ENCODE peak calls at places on chromosomes 6 and 20, in nine cellular contexts. M, D, Q, N, B, V, X, C and L are unnamed samples. For H3K36me3, the result is how much of the 10 kb centered on the place peaks cover.

GRCh38 chr6:97361286-97361685 is 78.3 kb upstream of the MMS22L start:
- DNase-seq in D (no peak), X (peak), C (no peak), B (no peak), Q (no peak), M (no peak), N (no peak), V (no peak), L (peak)

GRCh38 chr6:122995930-122996796 is at the start of gene CLVS2:
- DNase-seq in V (peak), X (peak), D (peak), B (no peak), C (no peak), M (peak), Q (peak), N (no peak), L (no peak)

GRCh38 chr6:62707156-62707555 is 421.1 kb upstream of the KHDRBS2 start:
- DNase-seq in Q (no peak), X (no peak), D (no peak), B (no peak), C (no peak), M (no peak), V (no peak), N (no peak), L (no peak)

GRCh38 chr20:31707994-31708744 is 14.5 kb downstream of the BCL2L1 start:
- DNase-seq in N (peak), V (no peak), B (no peak), D (peak), Q (peak), X (no peak), M (no peak), C (peak), L (no peak)

GRCh38 chr6:170605860-170606259 is 21.4 kb upstream of the PDCD2 start:
- DNase-seq in M (no peak), C (no peak), Q (no peak), V (no peak), B (no peak), D (no peak), X (no peak), N (no peak), L (no peak)

GRCh38 chr6:44284867-44285266 is 14.6 kb downstream of the TMEM151B start:
- DNase-seq in X (no peak), M (no peak), B (no peak), D (no peak), V (no peak), C (no peak), N (no peak), Q (no peak), L (no peak)

GRCh38 chr6:17132967-17133366 is 31.1 kb downstream of the STMND1 start:
- DNase-seq in Q (no peak), M (no peak), N (no peak), B (no peak), V (no peak), X (no peak), D (no peak), C (no peak), L (no peak)

GRCh38 chr20:60600036-60600435 is 641.8 kb downstream of the CDH26 start:
- DNase-seq in M (no peak), B (no peak), D (no peak), Q (no peak), X (no peak), N (no peak), C (no peak), V (no peak), L (no peak)

GRCh38 chr20:53070714-53071392 is 98.7 kb downstream of the TSHZ2 start:
- DNase-seq in D (no peak), V (no peak), B (no peak), Q (no peak), X (peak), N (peak), C (no peak), M (no peak), L (no peak)

GRCh38 chr6:114945392-114945791 is 602.6 kb upstream of the HS3ST5 start:
- DNase-seq in X (no peak), N (no peak), C (no peak), B (no peak), D (no peak), V (no peak), M (no peak), Q (no peak), L (no peak)

GRCh38 chr6:3259491-3259958 is 778 bp downstream of the PSMG4 start:
- DNase-seq in X (peak), D (no peak), B (no peak), C (no peak), V (peak), M (peak), N (peak), Q (peak), L (peak)

GRCh38 chr6:7528565-7528964 is 12.9 kb upstream of the DSP start:
- DNase-seq in M (peak), C (no peak), V (no peak), N (no peak), Q (no peak), D (no peak), B (no peak), X (peak), L (no peak)

GRCh38 chr6:54907316-54907715 is 60.7 kb downstream of the FAM83B start:
- DNase-seq in Q (no peak), B (no peak), C (no peak), M (no peak), X (no peak), N (peak), D (no peak), V (no peak), L (no peak)

GRCh38 chr6:110414669-110415296 is 592 bp downstream of the DDO start:
- DNase-seq in B (no peak), M (no peak), V (no peak), D (no peak), C (no peak), Q (no peak), X (no peak), N (peak), L (no peak)

GRCh38 chr6:127971386-127971785 is 70.5 kb upstream of the THEMIS start:
- DNase-seq in V (no peak), X (no peak), D (no peak), B (no peak), Q (no peak), C (no peak), M (no peak), N (no peak), L (no peak)
- H3K36me3 ChIP-seq in V (under half), X (under half), D (half or more), B (under half), Q (half or more), C (under half), M (under half), N (under half), L (under half)

GRCh38 chr20:41242352-41242751 is 75.2 kb downstream of the ZHX3 start:
- DNase-seq in M (no peak), N (peak), V (no peak), B (no peak), X (no peak), D (no peak), Q (no peak), C (no peak), L (no peak)
- H3K36me3 ChIP-seq in M (under half), N (under half), V (under half), B (under half), X (under half), D (under half), Q (under half), C (under half), L (under half)

DNA sequence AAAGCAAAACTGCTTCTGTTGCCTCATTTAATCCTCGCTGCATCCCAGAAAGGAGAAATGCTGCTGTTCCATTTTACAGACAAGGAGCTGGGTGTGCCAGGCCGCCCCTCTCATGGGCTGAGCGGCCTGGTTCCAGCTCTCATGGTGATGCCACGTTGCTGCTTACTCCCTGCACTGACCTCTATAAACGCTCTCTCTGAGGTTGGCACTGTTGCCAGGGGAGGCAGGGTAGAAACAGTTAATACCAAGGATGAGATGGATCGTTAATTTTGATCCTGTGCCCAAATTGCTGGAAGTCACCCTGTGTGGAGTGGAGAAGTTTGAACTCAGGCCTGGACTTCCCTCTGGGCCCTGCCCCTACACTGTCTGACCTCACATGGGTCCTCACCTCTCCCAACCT is 25.6 kb downstream of the SIRPA start:
- DNase-seq in Q (no peak), X (no peak), N (no peak), M (no peak), B (no peak), C (no peak), V (peak), D (no peak), L (no peak)
- H3K36me3 ChIP-seq in Q (under half), X (under half), N (under half), M (under half), B (under half), C (under half), V (under half), D (half or more), L (under half)

GRCh38 chr6:124961468-124961783 is 811 bp upstream of the RNF217 start:
- DNase-seq in C (no peak), N (no peak), B (no peak), X (no peak), M (no peak), V (no peak), D (no peak), Q (no peak), L (no peak)

GRCh38 chr6:124961784-124962611 is at the start of gene RNF217:
- DNase-seq in N (peak), M (peak), C (peak), V (peak), Q (peak), D (peak), B (peak), X (peak), L (peak)

GRCh38 chr6:124963416-124964083 is 1.3 kb downstream of the RNF217 start:
- DNase-seq in V (no peak), N (peak), M (no peak), X (peak), D (no peak), Q (no peak), B (no peak), C (no peak), L (no peak)

GRCh38 chr6:124964084-124964763 is 2.0 kb downstream of the RNF217 start:
- DNase-seq in B (peak), M (no peak), Q (no peak), N (peak), X (peak), C (no peak), D (no peak), V (no peak), L (no peak)

DNA sequence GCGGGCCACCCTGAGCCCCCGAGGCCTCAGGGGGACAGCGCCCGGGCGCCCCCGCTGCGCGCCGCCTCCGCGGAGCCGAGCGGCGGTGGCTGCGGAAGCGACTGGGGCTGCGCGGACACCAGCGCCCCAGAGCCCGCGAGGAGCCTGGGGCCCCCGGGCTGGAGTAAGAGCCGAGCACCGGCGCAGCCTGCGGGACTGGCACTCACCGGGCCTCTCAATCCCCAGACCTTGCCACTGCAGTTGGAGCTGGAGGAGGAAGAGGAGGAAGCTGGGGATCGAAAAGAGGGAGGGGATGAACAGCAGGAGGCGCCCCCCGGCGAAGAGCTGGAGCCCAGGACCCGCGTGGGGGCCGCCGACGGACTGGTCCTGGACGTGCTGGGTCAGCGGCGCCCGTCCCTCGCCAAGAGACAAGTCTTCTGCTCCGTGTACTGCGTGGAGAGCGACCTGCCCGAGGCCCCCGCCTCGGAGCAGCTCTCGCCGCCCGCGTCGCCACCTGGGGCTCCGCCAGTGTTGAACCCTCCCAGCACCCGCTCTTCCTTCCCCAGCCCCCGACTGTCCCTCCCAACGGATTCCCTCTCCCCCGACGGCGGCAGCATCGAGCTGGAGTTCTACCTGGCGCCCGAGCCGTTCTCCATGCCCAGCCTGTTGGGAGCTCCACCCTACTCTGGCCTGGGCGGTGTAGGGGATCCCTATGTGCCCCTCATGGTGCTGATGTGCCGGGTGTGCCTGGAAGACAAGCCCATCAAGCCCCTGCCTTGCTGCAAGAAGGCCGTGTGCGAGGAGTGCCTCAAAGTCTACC is 579 bp downstream of the RNF217 start:
- DNase-seq in C (peak), M (peak), V (peak), B (peak), N (peak), X (peak), Q (peak), D (peak), L (peak)
- H3K36me3 ChIP-seq in C (under half), M (under half), V (under half), B (under half), N (under half), X (under half), Q (under half), D (under half), L (under half)

DNA sequence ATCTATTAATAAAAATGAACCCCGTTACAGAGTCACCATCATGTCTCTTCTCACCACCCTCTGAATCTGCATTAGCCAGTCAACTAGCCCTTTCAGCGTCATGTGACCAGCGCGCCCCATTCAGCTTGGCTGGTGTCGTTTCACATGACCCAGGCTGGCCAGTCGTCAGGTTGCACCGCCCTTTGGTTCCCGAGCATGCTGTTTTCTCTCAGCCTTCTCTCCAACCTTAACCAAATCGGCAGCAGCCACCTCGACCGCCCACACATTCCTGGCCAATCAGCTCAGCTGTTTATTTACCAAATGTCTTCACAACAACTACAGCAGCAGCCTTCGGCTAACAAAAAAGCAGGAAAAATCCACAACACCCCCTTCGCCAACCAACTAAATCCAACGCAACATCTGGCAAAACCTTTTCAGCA is 5.6 kb downstream of the SRSF3 start:
- DNase-seq in V (no peak), B (peak), C (no peak), D (no peak), M (peak), Q (peak), N (peak), X (peak), L (peak)
- H3K36me3 ChIP-seq in V (under half), B (under half), C (under half), D (half or more), M (half or more), Q (half or more), N (under half), X (half or more), L (half or more)

GRCh38 chr6:28349344-28349891 is 329 bp upstream of the ZKSCAN3 start:
- DNase-seq in V (no peak), B (no peak), X (no peak), N (no peak), M (no peak), D (no peak), Q (no peak), C (no peak), L (no peak)

GRCh38 chr6:28345201-28345600 is 4.5 kb upstream of the ZKSCAN3 start:
- DNase-seq in V (no peak), Q (no peak), M (no peak), C (no peak), B (no peak), N (no peak), D (no peak), X (no peak), L (no peak)

GRCh38 chr6:28349892-28350737 is at the start of gene ZKSCAN3:
- DNase-seq in X (peak), C (peak), M (peak), N (peak), D (peak), B (peak), V (peak), Q (peak), L (peak)

GRCh38 chr6:28343898-28344677 is 5.7 kb upstream of the ZKSCAN3 start:
- DNase-seq in X (no peak), N (no peak), D (no peak), M (no peak), B (no peak), Q (no peak), V (no peak), C (no peak), L (no peak)

GRCh38 chr6:28347119-28347518 is 2.6 kb upstream of the ZKSCAN3 start:
- DNase-seq in C (no peak), N (no peak), V (no peak), X (no peak), D (no peak), M (no peak), B (no peak), Q (no peak), L (no peak)
- H3K36me3 ChIP-seq in C (under half), N (under half), V (under half), X (under half), D (under half), M (under half), B (under half), Q (under half), L (under half)

GRCh38 chr20:25286917-25287316 is 39.0 kb downstream of the PYGB start:
- DNase-seq in M (no peak), C (peak), D (peak), Q (no peak), N (no peak), X (no peak), V (peak), B (peak), L (no peak)
- H3K36me3 ChIP-seq in M (half or more), C (under half), D (half or more), Q (half or more), N (under half), X (under half), V (under half), B (under half), L (under half)

GRCh38 chr20:43583133-43583864 is 7.4 kb upstream of the IFT52 start:
- DNase-seq in N (no peak), X (no peak), D (no peak), C (no peak), Q (no peak), V (no peak), B (no peak), M (no peak), L (no peak)

GRCh38 chr20:43576108-43576507 is 14.6 kb upstream of the IFT52 start:
- DNase-seq in X (no peak), Q (peak), V (peak), B (no peak), D (peak), M (no peak), C (no peak), N (no peak), L (no peak)

GRCh38 chr20:43583982-43584432 is 6.7 kb upstream of the IFT52 start:
- DNase-seq in B (peak), C (peak), Q (peak), D (peak), M (peak), X (peak), N (peak), V (peak), L (no peak)

GRCh38 chr20:43584448-43585138 is 6.1 kb upstream of the IFT52 start:
- DNase-seq in Q (no peak), N (no peak), C (no peak), M (no peak), B (no peak), D (no peak), V (no peak), X (peak), L (no peak)

GRCh38 chr20:43579861-43580793 is 10.6 kb upstream of the IFT52 start:
- DNase-seq in X (no peak), M (no peak), D (no peak), Q (no peak), N (no peak), B (no peak), C (no peak), V (no peak), L (no peak)
- H3K36me3 ChIP-seq in X (under half), M (under half), D (under half), Q (under half), N (under half), B (under half), C (under half), V (under half), L (under half)

DNA sequence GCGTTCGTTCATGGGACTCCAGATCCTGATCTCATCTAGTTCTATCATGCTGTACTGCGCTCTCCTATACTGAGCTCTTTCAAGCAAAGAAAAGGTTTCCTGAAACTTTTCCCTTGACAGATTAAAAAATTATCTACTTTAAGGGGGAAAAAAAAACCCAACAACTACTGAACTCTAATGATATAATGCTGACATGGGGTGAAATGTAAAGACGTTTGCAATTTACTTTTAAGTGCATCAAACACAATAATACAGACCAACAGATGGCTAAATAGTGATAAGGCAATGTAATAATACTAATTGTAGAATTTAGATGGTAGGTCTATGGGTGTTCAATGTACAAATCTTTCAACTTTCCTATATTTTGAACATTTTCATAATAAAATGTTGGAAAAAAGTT is 16.4 kb downstream of the TOMM34 start:
- DNase-seq in V (no peak), C (no peak), D (no peak), B (no peak), Q (no peak), N (no peak), M (no peak), X (no peak), L (no peak)
- H3K36me3 ChIP-seq in V (under half), C (under half), D (half or more), B (under half), Q (half or more), N (under half), M (under half), X (half or more), L (half or more)

GRCh38 chr20:57220187-57221165 is 46.0 kb downstream of the BMP7 start:
- DNase-seq in B (no peak), V (no peak), N (no peak), C (no peak), D (no peak), M (no peak), Q (no peak), X (peak), L (no peak)
- H3K36me3 ChIP-seq in B (under half), V (under half), N (under half), C (under half), D (under half), M (under half), Q (under half), X (under half), L (under half)